ENCODE peak calls at places on chromosomes 7 and 10, in ten cellular contexts. O, T, B, R, L, Y, A, M, W and U are unnamed samples. For H3K36me3, the result is how much of the 10 kb centered on the place peaks cover.

GRCh38 chr10:1359599-1359955 is 303.4 kb downstream of the WDR37 start:
- DNase-seq in O (no peak), T (no peak), B (no peak), R (no peak), L (no peak), Y (no peak), A (no peak), M (no peak), W (no peak), U (no peak)

GRCh38 chr7:155836216-155837125 is 24.2 kb upstream of the SHH start:
- DNase-seq in O (no peak), T (no peak), B (no peak), R (no peak), L (no peak), Y (no peak), A (no peak), M (no peak), W (no peak), U (no peak)

GRCh38 chr7:1220958-1221745 is 11.5 kb upstream of the UNCX start:
- DNase-seq in O (no peak), T (peak), B (no peak), R (no peak), L (no peak), Y (no peak), A (no peak), M (no peak), W (no peak), U (no peak)

GRCh38 chr10:78173360-78174020 is 139.8 kb downstream of the RPS24 start:
- DNase-seq in O (peak), T (no peak), B (no peak), R (no peak), L (no peak), Y (no peak), A (no peak), M (no peak), W (no peak), U (peak)

GRCh38 chr10:73552819-73553218 is 38.3 kb downstream of the USP54 start:
- DNase-seq in O (no peak), T (no peak), B (no peak), R (no peak), L (no peak), Y (no peak), A (no peak), M (no peak), W (no peak), U (no peak)

GRCh38 chr10:94413374-94413773 is 11.0 kb downstream of the TBC1D12 start:
- DNase-seq in O (no peak), T (no peak), B (no peak), R (no peak), L (no peak), Y (no peak), A (no peak), M (no peak), W (no peak), U (no peak)

GRCh38 chr10:110446277-110446676 is 51.4 kb upstream of the DUSP5 start:
- DNase-seq in O (no peak), T (no peak), B (no peak), R (no peak), L (no peak), Y (no peak), A (no peak), M (no peak), W (no peak), U (no peak)

GRCh38 chr7:21261627-21262564 is 166.0 kb upstream of the SP4 start:
- DNase-seq in O (peak), T (peak), B (peak), R (peak), L (peak), Y (peak), A (peak), M (no peak), W (peak), U (peak)

GRCh38 chr10:128602183-128602582 is 476.0 kb upstream of the MKI67 start:
- DNase-seq in O (no peak), T (no peak), B (no peak), R (no peak), L (no peak), Y (no peak), A (no peak), M (no peak), W (peak), U (no peak)

GRCh38 chr7:44402401-44403096 is 77.2 kb upstream of the CAMK2B start:
- DNase-seq in O (no peak), T (no peak), B (no peak), R (no peak), L (no peak), Y (no peak), A (no peak), M (no peak), W (no peak), U (no peak)

DNA sequence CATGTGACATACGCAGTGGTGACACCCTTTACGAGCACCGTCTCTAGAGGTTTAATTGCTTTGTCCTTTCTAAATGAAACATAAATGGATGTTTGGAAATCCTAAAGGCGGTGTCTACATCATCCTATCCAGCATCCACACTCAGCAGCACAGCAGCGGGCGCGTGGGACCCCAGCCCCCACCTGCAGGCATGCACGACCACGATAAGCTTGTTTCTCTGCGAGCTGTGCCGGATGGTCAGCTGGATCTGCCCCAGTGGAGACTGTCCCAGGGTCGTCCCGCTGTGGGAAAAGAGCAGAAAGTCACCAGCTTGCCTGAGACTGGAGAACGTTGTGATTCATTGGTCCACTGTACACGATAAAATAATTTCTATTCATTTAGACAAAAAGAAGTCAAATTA is 34.2 kb upstream of the NCAPG2 start:
- DNase-seq in O (no peak), T (no peak), B (no peak), R (no peak), L (no peak), Y (no peak), A (no peak), M (no peak), W (no peak), U (no peak)
- H3K36me3 ChIP-seq in O (half or more), T (under half), B (half or more), R (half or more), L (under half), Y (under half), A (under half), M (under half), W (under half), U (under half)

DNA sequence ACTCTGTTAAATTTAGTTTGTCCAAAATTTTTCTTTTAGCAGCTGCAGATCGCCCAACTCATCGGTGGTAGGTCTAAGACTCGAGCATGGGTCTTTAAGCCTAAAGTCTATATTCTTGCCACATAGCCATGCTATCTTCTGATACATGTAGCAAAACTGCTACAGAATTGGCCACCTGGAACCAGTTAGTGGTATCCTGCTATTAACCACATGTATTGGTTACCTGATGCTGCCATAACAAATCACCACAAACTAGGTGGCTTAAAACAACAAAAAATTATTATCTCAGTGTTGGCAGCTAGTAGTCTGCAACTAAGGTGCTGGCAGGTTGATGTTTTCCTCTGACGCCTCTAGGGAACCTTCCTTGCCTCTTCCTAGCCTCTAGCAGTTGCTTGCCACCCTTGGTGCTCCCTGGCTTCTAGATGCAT is 96.7 kb upstream of the PIK3CG start:
- DNase-seq in O (no peak), T (no peak), B (no peak), R (no peak), L (no peak), Y (peak), A (no peak), M (no peak), W (no peak), U (no peak)
- H3K4me3 ChIP-seq in O (no peak), T (no peak), B (no peak), R (no peak), L (no peak), Y (no peak), A (no peak), M (no peak), W (no peak), U (no peak)

DNA sequence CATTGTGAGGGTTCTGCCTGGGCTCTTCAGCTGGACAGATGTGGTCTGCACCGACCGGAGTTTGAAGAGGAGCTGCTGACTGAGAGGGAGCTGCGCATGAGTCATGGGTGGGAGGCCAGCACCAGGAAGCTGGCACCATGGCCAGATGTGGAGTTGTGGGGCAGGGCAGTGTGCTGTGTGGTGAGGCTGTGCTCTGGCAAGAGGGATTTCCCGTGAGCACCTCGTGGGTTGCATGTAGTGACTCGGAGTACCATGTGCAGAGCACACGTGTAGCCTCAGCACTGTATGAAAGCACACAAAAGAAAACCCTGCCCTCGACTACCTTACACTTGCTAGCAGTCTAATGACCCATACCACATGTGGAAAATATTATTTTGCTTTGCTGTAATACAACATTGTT is 103.4 kb downstream of the WNT2 start:
- DNase-seq in O (no peak), T (no peak), B (no peak), R (no peak), L (peak), Y (peak), A (no peak), M (no peak), W (no peak), U (peak)
- TF ChIP-seq CTCF in O (no peak), T (no peak), B (no peak), R (no peak), L (no peak), Y (no peak), A (no peak), M (no peak), W (no peak), U (no peak)

DNA sequence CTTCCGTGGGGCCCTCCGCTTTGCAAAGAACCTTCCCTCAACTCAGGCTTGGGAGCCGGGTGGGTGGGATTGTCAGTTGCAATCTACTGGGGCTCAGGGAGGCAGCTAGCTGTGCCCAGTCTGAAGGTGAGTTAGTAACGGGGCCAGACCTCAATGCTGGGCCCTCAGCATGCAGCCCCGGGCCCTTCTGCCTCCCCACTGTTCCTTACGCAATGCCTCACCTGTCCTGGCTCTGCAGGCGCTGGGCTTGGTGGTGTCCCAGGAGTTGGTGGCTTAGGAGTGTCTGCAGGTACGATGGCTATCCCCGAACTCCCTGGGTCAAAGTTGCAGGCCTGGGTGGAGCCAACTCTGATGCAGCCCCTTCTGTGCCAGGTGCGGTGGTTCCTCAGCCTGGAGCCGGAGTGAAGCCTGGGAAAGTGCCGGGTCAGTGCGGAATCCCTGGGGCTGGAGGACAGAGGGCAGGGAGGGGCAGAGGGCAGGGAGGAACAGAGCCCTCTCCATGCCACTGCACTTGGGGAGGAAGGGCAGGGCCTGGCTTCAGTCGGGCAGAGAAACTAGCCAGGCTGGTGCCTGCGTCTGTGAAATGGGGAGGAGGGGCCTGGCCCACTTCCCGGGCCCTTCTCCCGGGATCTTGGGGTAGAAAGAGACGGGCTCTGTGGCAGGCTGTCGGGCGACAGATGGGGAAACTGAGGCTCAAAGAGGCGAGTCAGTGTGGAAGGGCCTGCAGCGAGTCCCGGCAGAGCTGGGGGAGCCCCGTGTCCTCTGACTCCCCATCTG is 15.0 kb downstream of the ELN start:
- DNase-seq in O (peak), T (no peak), B (peak), R (no peak), L (no peak), Y (no peak), A (no peak), M (no peak), W (no peak), U (no peak)
- H3K36me3 ChIP-seq in O (under half), T (under half), B (half or more), R (under half), L (under half), Y (under half), A (under half), M (under half), W (under half), U (under half)

DNA sequence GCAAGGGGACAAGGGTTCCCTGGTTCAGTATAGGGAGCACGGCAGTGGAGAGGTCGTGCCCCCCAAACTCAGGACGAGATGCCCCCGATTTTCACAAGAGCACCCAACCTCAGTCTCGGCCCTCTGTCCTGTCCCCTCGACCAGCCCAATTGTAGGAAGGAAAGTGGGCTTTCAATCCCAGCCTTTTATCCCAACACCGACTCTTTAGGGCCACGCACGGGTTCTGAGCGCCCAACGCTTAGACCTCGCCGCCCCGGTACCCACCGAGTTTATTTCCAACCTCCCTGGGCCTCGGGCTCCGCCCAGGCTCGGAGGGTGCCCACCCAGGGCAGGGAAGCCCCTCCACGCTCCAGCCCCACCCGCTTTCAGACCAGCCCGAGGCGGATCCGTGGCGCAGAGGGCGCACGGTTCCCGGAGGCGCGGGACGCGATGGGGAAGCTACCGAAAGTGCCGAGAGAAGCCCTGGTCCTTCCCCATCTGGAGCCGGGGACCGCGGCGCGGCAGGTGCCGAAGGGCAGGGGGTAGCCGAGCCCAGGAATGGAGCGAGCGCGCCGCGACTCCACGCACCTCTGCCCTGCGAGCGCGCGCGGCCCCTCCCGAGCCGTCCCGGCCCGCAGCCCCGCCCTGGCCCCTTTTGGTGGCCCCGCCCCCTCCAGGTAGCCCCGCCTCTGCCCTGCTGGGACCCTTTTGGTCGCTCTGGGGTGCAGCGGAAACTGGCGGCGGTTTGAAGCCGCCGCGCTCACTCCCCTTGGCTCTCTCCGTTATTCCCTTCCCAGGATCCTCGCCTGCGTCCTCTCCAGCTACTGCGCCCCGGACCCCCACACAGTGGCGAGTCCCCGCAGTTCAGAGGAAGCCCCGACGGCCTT is 20.4 kb downstream of the GRID2IP start:
- DNase-seq in O (no peak), T (peak), B (peak), R (no peak), L (no peak), Y (no peak), A (peak), M (no peak), W (peak), U (no peak)
- H3K4me3 ChIP-seq in O (no peak), T (peak), B (peak), R (peak), L (peak), Y (peak), A (peak), M (peak), W (peak), U (peak)